ENCODE peak calls at places on chromosomes 16 and 17, in seven cellular contexts. P is GM23248; R is stimulated activated CD8-positive, alpha-beta memory T cell treated with anti-CD3 and anti-CD28 coated beads, Interleukin-15, amount 100 ng/mL, for 48 hours; F is endothelial cell; N is activated naive CD4-positive, alpha-beta T cell; X is B cell; T is GM04503. G is an unnamed sample.

GRCh38 chr17:2685696-2686095 is 25.9 kb downstream of the CLUH start:
- DNase-seq in P (no peak), R (no peak), F (no peak), N (no peak), X (no peak), T (no peak), G (no peak)

GRCh38 chr16:71360378-71360777 is 1.9 kb downstream of the CALB2 start:
- DNase-seq in P (peak; percentile 95), R (no peak), F (no peak), N (no peak), X (no peak), T (peak; percentile 80), G (peak; percentile 25)

GRCh38 chr17:48077555-48077954 is 23.7 kb downstream of the CBX1 start:
- DNase-seq in P (no peak), R (no peak), F (no peak), N (no peak), X (no peak), T (no peak), G (no peak)

GRCh38 chr17:42553866-42554249 is 1.1 kb downstream of the HSD17B1 start:
- DNase-seq in P (peak; percentile 42), R (no peak), F (no peak), N (no peak), X (no peak), T (no peak), G (no peak)

GRCh38 chr17:51260960-51261958 is 913 bp downstream of the UTP18 start:
- DNase-seq in P (peak; percentile 84), R (peak; percentile 65), F (peak; percentile 64), N (peak; percentile 55), X (peak; percentile 76), T (no peak), G (peak; percentile 49)

GRCh38 chr17:61743766-61744165 is 119.6 kb downstream of the BRIP1 start:
- DNase-seq in P (no peak), R (no peak), F (no peak), N (no peak), X (no peak), T (no peak), G (no peak)

GRCh38 chr16:847151-847550 is 46.6 kb upstream of the GNG13 start:
- DNase-seq in P (no peak), R (no peak), F (no peak), N (no peak), X (no peak), T (no peak), G (no peak)

GRCh38 chr17:73029941-73030340 is 62.5 kb downstream of the SLC39A11 start:
- DNase-seq in P (no peak), R (no peak), F (no peak), N (no peak), X (no peak), T (no peak), G (no peak)

GRCh38 chr17:6178959-6179358 is 108.8 kb downstream of the WSCD1 start:
- DNase-seq in P (no peak), R (no peak), F (no peak), N (no peak), X (no peak), T (no peak), G (no peak)

GRCh38 chr16:84881702-84882521 is 62.1 kb downstream of the CRISPLD2 start:
- DNase-seq in P (peak; percentile 98), R (no peak), F (no peak), N (no peak), X (no peak), T (peak; percentile 90), G (peak; percentile 43)

GRCh38 chr16:85365120-85365519 is 248.0 kb upstream of the GSE1 start:
- DNase-seq in P (no peak), R (no peak), F (no peak), N (no peak), X (no peak), T (no peak), G (no peak)

GRCh38 chr16:78551487-78552085 is 452.1 kb downstream of the WWOX start:
- DNase-seq in P (no peak), R (no peak), F (no peak), N (no peak), X (no peak), T (no peak), G (no peak)

GRCh38 chr16:81550412-81550768 is 105.8 kb downstream of the CMIP start:
- DNase-seq in P (no peak), R (no peak), F (no peak), N (no peak), X (no peak), T (no peak), G (peak; percentile 32)

GRCh38 chr16:69929480-69929879 is 21.7 kb upstream of the CLEC18A start:
- DNase-seq in P (no peak), R (no peak), F (no peak), N (no peak), X (no peak), T (no peak), G (no peak)

GRCh38 chr17:2814499-2815341 is 18.5 kb downstream of the RAP1GAP2 start:
- DNase-seq in P (no peak), R (peak; percentile 82), F (no peak), N (peak; percentile 47), X (peak; percentile 93), T (no peak), G (no peak)

GRCh38 chr16:50667497-50668367 is 13.4 kb downstream of the SNX20 start:
- DNase-seq in P (no peak), R (no peak), F (no peak), N (no peak), X (no peak), T (no peak), G (no peak)

GRCh38 chr17:10756604-10757003 is 26.8 kb upstream of the TMEM220 start:
- DNase-seq in P (no peak), R (no peak), F (no peak), N (no peak), X (no peak), T (no peak), G (no peak)

GRCh38 chr17:64024781-64025731 is 4.6 kb upstream of the ICAM2 start:
- DNase-seq in P (peak; percentile 47), R (no peak), F (no peak), N (no peak), X (no peak), T (no peak), G (no peak)

GRCh38 chr16:65672960-65673359 is 551.1 kb upstream of the CDH11 start:
- DNase-seq in P (peak; percentile 52), R (no peak), F (no peak), N (no peak), X (no peak), T (peak; percentile 11), G (no peak)

GRCh38 chr16:80317132-80318098 is 223.4 kb upstream of the DYNLRB2 start:
- DNase-seq in P (no peak), R (no peak), F (no peak), N (no peak), X (no peak), T (no peak), G (peak; percentile 16)

G was measured in HepG2.